ENCODE peak calls at places on chromosomes 13 and 19, in four cellular contexts. T is heart left ventricle, R is body of pancreas, Z is esophagus squamous epithelium. P is an unnamed sample.

GRCh38 chr13:23433171-23434153 is at the start of gene SACS:
- DNase-seq in R (peak; percentile 64), Z (no peak), T (peak; percentile 58), P (no peak)

GRCh38 chr13:52010890-52011689 is at the start of gene ATP7B:
- DNase-seq in Z (no peak), T (no peak), R (peak; percentile 24), P (peak; percentile 47)

GRCh38 chr13:24842533-24843278 is 78.7 kb downstream of the RNF17 start:
- DNase-seq in R (no peak), T (no peak), Z (no peak), P (no peak)

GRCh38 chr13:103607995-103608394 is 541.8 kb upstream of the SLC10A2 start:
- DNase-seq in R (no peak), Z (no peak), T (no peak), P (no peak)

GRCh38 chr13:74550039-74550438 is 415.8 kb upstream of the KLF12 start:
- DNase-seq in Z (no peak), R (no peak), T (no peak), P (no peak)

GRCh38 chr13:111636804-111637203 is 316.4 kb downstream of the TEX29 start:
- DNase-seq in Z (no peak), T (no peak), R (no peak), P (no peak)

GRCh38 chr13:110617326-110618072 is 2.2 kb downstream of the NAXD start:
- DNase-seq in T (no peak), Z (no peak), R (peak; percentile 81), P (peak; percentile 51)

GRCh38 chr13:48281556-48281955 is 22.0 kb upstream of the RB1 start:
- DNase-seq in R (no peak), T (no peak), Z (no peak), P (no peak)

GRCh38 chr19:17225051-17225450 is 975 bp upstream of the OCEL1 start:
- DNase-seq in R (no peak), T (no peak), Z (no peak), P (no peak)

GRCh38 chr19:54165222-54165621 is 5.7 kb upstream of the LENG1 start:
- DNase-seq in R (no peak), Z (no peak), T (no peak), P (no peak)

GRCh38 chr19:44303976-44304568 is 753 bp downstream of the ZNF235 start:
- DNase-seq in Z (no peak), T (no peak), R (peak; percentile 5), P (peak; percentile 23)

GRCh38 chr13:110644892-110645521 is 29.7 kb downstream of the NAXD start:
- DNase-seq in Z (no peak), R (peak; percentile 61), T (peak; percentile 81), P (peak; percentile 64)

GRCh38 chr13:101018720-101019119 is 344.1 kb upstream of the TMTC4 start:
- DNase-seq in Z (no peak), R (no peak), T (no peak), P (no peak)

GRCh38 chr19:12364391-12365093 is 941 bp downstream of the ZNF442 start:
- DNase-seq in Z (no peak), R (peak; percentile 30), T (no peak), P (peak; percentile 21)

GRCh38 chr13:85312071-85312470 is 487.1 kb downstream of the SLITRK6 start:
- DNase-seq in T (no peak), Z (no peak), R (no peak), P (peak; percentile 16)

GRCh38 chr13:106182404-106182803 is 353.1 kb downstream of the EFNB2 start:
- DNase-seq in Z (no peak), T (no peak), R (no peak), P (no peak)

GRCh38 chr13:44108345-44108858 is 228.7 kb downstream of the LACC1 start:
- DNase-seq in T (no peak), R (peak; percentile 46), Z (no peak), P (peak; percentile 20)

GRCh38 chr19:53953383-53953782 is 9.4 kb upstream of the CACNG8 start:
- DNase-seq in R (no peak), T (no peak), Z (no peak), P (no peak)

GRCh38 chr13:23876265-23876664 is 12.9 kb downstream of the MIPEP start:
- DNase-seq in Z (no peak), R (peak; percentile 58), T (no peak), P (peak; percentile 31)

GRCh38 chr19:2550431-2551171 is 74.7 kb downstream of the GADD45B start:
- DNase-seq in R (no peak), Z (no peak), T (no peak), P (no peak)

GRCh38 chr13:112071011-112071901 is 4.3 kb downstream of the SOX1 start:
- DNase-seq in T (no peak), Z (no peak), R (no peak), P (no peak)

GRCh38 chr13:32232263-32232662 is 82.9 kb downstream of the ZAR1L start:
- DNase-seq in Z (no peak), T (no peak), R (no peak), P (no peak)
- TF ChIP-seq POLR2A in Z (no peak), T (no peak), R (no peak), P (no peak)

DNA sequence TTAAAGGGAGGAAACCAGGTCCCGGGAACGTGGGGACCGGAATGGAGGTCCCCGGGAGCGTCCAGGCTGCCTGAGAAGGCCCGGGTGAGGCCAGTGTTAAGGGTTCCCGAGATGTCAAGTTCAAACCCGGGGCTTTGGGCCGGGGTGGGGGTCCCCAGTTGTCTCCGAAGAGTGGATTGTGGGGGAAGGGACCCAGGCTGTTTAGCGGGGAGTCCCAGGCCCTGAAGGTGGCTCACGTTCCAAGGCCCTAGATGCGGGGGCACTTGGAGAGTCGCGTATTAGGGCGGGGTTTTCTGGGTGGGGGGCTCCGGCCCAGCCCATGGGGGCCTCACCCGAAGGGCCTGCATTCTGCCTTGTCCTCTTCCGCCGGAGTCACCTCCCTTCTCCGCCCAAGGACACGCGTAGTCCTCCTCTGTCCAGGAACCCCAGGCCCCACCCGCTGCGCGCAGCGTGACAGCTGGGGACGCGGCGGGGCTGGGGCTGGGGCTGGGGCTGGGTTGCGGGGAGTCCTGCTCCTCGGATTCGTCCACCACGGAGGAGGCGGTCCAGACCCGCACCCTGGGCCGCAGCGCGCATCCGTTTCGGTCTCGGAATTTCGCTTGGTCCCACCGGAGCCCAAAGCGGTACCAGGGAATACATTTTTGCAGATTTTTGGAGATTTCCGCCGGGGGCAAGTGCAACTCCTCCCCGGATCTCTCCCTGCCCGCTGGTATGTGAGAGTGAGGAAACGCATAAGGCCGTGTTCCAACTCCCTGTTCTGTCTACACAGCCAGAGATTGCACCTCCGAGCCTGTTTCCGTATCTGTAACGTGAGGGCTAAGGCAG is at the start of gene COX7A1:
- DNase-seq in T (peak; percentile 89), R (peak; percentile 62), Z (no peak), P (no peak)
- TF ChIP-seq POLR2A in T (peak; percentile 78), R (peak; percentile 25), Z (peak; percentile 27), P (no peak)

GRCh38 chr19:4694211-4694987 is 24.3 kb upstream of the MYDGF start:
- DNase-seq in R (no peak), T (peak; percentile 79), Z (peak; percentile 26), P (no peak)
- TF ChIP-seq POLR2A in R (no peak), T (no peak), Z (no peak), P (no peak)

GRCh38 chr19:6721113-6721474 is 644 bp upstream of the C3 start:
- DNase-seq in Z (no peak), T (no peak), R (no peak), P (no peak)

GRCh38 chr19:6721773-6722172 is 1.3 kb upstream of the C3 start:
- DNase-seq in T (no peak), R (no peak), Z (no peak), P (no peak)

GRCh38 chr19:6723738-6724137 is 3.3 kb upstream of the C3 start:
- DNase-seq in R (no peak), Z (no peak), T (peak; percentile 23), P (no peak)

GRCh38 chr19:6724631-6725185 is 4.3 kb upstream of the C3 start:
- DNase-seq in R (no peak), T (no peak), Z (no peak), P (no peak)

DNA sequence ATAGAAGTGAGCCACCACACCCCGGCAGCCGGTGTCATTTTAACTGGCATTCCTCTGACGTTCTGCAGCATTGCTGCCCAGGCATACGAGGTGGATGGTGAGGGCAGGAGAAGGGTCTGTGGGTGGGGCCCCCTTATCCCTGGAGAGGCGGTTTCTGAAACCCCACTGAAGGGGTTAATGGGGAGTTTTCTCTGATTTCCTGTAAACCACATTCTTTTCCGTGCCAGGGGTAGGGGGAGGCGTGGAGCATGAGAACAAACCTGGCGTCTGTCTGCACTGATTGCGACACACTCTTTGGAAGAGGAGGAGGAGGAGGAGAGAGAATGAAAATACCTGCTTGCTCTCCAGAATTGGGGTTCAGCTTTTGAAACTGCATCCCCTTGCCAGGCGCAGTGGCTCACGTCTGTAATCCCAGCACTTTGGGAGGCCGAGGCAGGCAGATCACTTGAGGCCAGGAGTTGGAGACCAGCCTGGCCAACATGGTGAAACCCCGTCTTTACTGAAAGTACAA is 2.7 kb upstream of the C3 start:
- DNase-seq in R (peak; percentile 78), T (peak; percentile 10), Z (no peak), P (no peak)
- TF ChIP-seq POLR2A in R (no peak), T (no peak), Z (no peak), P (no peak)

P was measured in erythroblast.